ENCODE peak calls at places on chromosomes 2 and 18, in four cellular contexts. B, W, P and H are unnamed samples.

GRCh38 chr18:62510744-62511143 is 12.1 kb upstream of the ZCCHC2 start:
- DNase-seq in P (no peak), B (no peak), W (no peak), H (no peak)

GRCh38 chr2:166614027-166614426 is 120.0 kb upstream of the SCN7A start:
- DNase-seq in W (no peak), P (no peak), B (no peak), H (no peak)

GRCh38 chr2:158748925-158749590 is 46.1 kb upstream of the DAPL1 start:
- DNase-seq in W (no peak), P (no peak), B (no peak), H (no peak)

GRCh38 chr2:128626758-128627515 is 308.3 kb upstream of the HS6ST1 start:
- DNase-seq in B (no peak), P (no peak), W (no peak), H (no peak)

GRCh38 chr2:168404764-168405163 is 51.3 kb upstream of the CERS6 start:
- DNase-seq in W (no peak), B (no peak), P (no peak), H (no peak)

GRCh38 chr18:22509423-22509822 is 91.7 kb upstream of the CTAGE1 start:
- DNase-seq in P (no peak), B (no peak), W (no peak), H (no peak)

GRCh38 chr2:26430826-26431225 is 29.1 kb downstream of the DRC1 start:
- DNase-seq in P (no peak), B (no peak), W (no peak), H (no peak)

GRCh38 chr2:107259411-107260195 is 373.6 kb upstream of the ST6GAL2 start:
- DNase-seq in W (no peak), B (no peak), P (no peak), H (no peak)

GRCh38 chr2:168926621-168927386 is 25.7 kb downstream of the G6PC2 start:
- DNase-seq in W (no peak), B (no peak), P (no peak), H (no peak)

GRCh38 chr2:235937526-235937925 is 230.7 kb downstream of the GBX2 start:
- DNase-seq in B (no peak), P (no peak), W (no peak), H (no peak)

GRCh38 chr2:75627902-75628504 is 18.6 kb upstream of the MRPL19 start:
- DNase-seq in B (peak), W (peak), P (peak), H (peak)

GRCh38 chr2:30862054-30862651 is 54.9 kb upstream of the CAPN13 start:
- DNase-seq in P (peak), B (no peak), W (peak), H (peak)

GRCh38 chr2:3725002-3725401 is 21.6 kb downstream of the DCDC2C start:
- DNase-seq in P (no peak), B (no peak), W (no peak), H (no peak)

GRCh38 chr2:226699321-226699720 is 100.3 kb downstream of the IRS1 start:
- DNase-seq in W (peak), B (no peak), P (no peak), H (peak)

GRCh38 chr2:170122883-170123547 is 54.9 kb upstream of the MYO3B start:
- DNase-seq in B (no peak), P (no peak), W (no peak), H (no peak)

GRCh38 chr18:69948919-69949537 is 1.4 kb upstream of the CD226 start:
- DNase-seq in P (peak), W (peak), B (no peak), H (peak)